ENCODE peak calls at places on chromosome 6, in ten cellular contexts. One of them, this sample, is unnamed.

GRCh38 chr6:38198219-38198618 is 378.7 kb downstream of the ZFAND3 start:
- DNase-seq in GM13976: no peak
- DNase-seq in astrocyte of the spinal cord: no peak
- DNase-seq in kidney tubule cell: no peak
- DNase-seq in LHCN-M2: no peak
- DNase-seq in T-helper 22 cell: no peak
- DNase-seq in fibroblast of lung: no peak
- DNase-seq in NCI-H1105: no peak
- DNase-seq in activated gamma-delta T cell treated with Interleukin-2 at 50 U/mL for 16 hours: no peak
- DNase-seq in cortex of kidney: no peak
- DNase-seq in this sample: no peak

GRCh38 chr6:53233309-53233708 is 84.7 kb upstream of the GCM1 start:
- DNase-seq in LHCN-M2: no peak
- DNase-seq in astrocyte of the spinal cord: peak
- DNase-seq in activated gamma-delta T cell treated with Interleukin-2 at 50 U/mL for 16 hours: no peak
- DNase-seq in cortex of kidney: no peak
- DNase-seq in GM13976: no peak
- DNase-seq in kidney tubule cell: peak
- DNase-seq in fibroblast of lung: no peak
- DNase-seq in NCI-H1105: no peak
- DNase-seq in T-helper 22 cell: no peak
- DNase-seq in this sample: peak

GRCh38 chr6:36631326-36632046 is 37.3 kb downstream of the SRSF3 start:
- DNase-seq in cortex of kidney: no peak
- DNase-seq in fibroblast of lung: no peak
- DNase-seq in GM13976: no peak
- DNase-seq in kidney tubule cell: peak
- DNase-seq in activated gamma-delta T cell treated with Interleukin-2 at 50 U/mL for 16 hours: no peak
- DNase-seq in NCI-H1105: no peak
- DNase-seq in astrocyte of the spinal cord: no peak
- DNase-seq in T-helper 22 cell: no peak
- DNase-seq in LHCN-M2: no peak
- DNase-seq in this sample: no peak

GRCh38 chr6:44001318-44001868 is 125.9 kb downstream of the MRPL14 start:
- DNase-seq in T-helper 22 cell: no peak
- DNase-seq in GM13976: peak
- DNase-seq in astrocyte of the spinal cord: no peak
- DNase-seq in activated gamma-delta T cell treated with Interleukin-2 at 50 U/mL for 16 hours: no peak
- DNase-seq in fibroblast of lung: peak
- DNase-seq in kidney tubule cell: peak
- DNase-seq in NCI-H1105: no peak
- DNase-seq in cortex of kidney: no peak
- DNase-seq in LHCN-M2: peak
- DNase-seq in this sample: no peak

GRCh38 chr6:11428895-11429294 is 108.7 kb upstream of the TMEM170B start:
- DNase-seq in cortex of kidney: no peak
- DNase-seq in T-helper 22 cell: no peak
- DNase-seq in GM13976: no peak
- DNase-seq in fibroblast of lung: peak
- DNase-seq in astrocyte of the spinal cord: peak
- DNase-seq in activated gamma-delta T cell treated with Interleukin-2 at 50 U/mL for 16 hours: no peak
- DNase-seq in kidney tubule cell: peak
- DNase-seq in LHCN-M2: peak
- DNase-seq in NCI-H1105: no peak
- DNase-seq in this sample: peak

GRCh38 chr6:5107332-5107731 is 22.2 kb downstream of the PPP1R3G start:
- DNase-seq in LHCN-M2: no peak
- DNase-seq in cortex of kidney: no peak
- DNase-seq in NCI-H1105: no peak
- DNase-seq in kidney tubule cell: peak
- DNase-seq in activated gamma-delta T cell treated with Interleukin-2 at 50 U/mL for 16 hours: no peak
- DNase-seq in astrocyte of the spinal cord: no peak
- DNase-seq in T-helper 22 cell: no peak
- DNase-seq in GM13976: no peak
- DNase-seq in fibroblast of lung: no peak
- DNase-seq in this sample: no peak

GRCh38 chr6:3194535-3195376 is 32.7 kb downstream of the TUBB2B start:
- DNase-seq in GM13976: peak
- DNase-seq in fibroblast of lung: peak
- DNase-seq in cortex of kidney: no peak
- DNase-seq in astrocyte of the spinal cord: peak
- DNase-seq in LHCN-M2: no peak
- DNase-seq in T-helper 22 cell: no peak
- DNase-seq in NCI-H1105: peak
- DNase-seq in kidney tubule cell: no peak
- DNase-seq in activated gamma-delta T cell treated with Interleukin-2 at 50 U/mL for 16 hours: no peak
- DNase-seq in this sample: peak

GRCh38 chr6:16150098-16150497 is 21.2 kb downstream of the MYLIP start:
- DNase-seq in NCI-H1105: no peak
- DNase-seq in activated gamma-delta T cell treated with Interleukin-2 at 50 U/mL for 16 hours: no peak
- DNase-seq in astrocyte of the spinal cord: no peak
- DNase-seq in LHCN-M2: no peak
- DNase-seq in T-helper 22 cell: no peak
- DNase-seq in fibroblast of lung: no peak
- DNase-seq in kidney tubule cell: no peak
- DNase-seq in GM13976: no peak
- DNase-seq in cortex of kidney: no peak
- DNase-seq in this sample: no peak

GRCh38 chr6:105121981-105122380 is 57.8 kb downstream of the POPDC3 start:
- DNase-seq in fibroblast of lung: no peak
- DNase-seq in NCI-H1105: no peak
- DNase-seq in kidney tubule cell: no peak
- DNase-seq in GM13976: no peak
- DNase-seq in cortex of kidney: no peak
- DNase-seq in astrocyte of the spinal cord: no peak
- DNase-seq in T-helper 22 cell: no peak
- DNase-seq in LHCN-M2: no peak
- DNase-seq in activated gamma-delta T cell treated with Interleukin-2 at 50 U/mL for 16 hours: no peak
- DNase-seq in this sample: peak

GRCh38 chr6:16157909-16158308 is 29.0 kb downstream of the MYLIP start:
- DNase-seq in fibroblast of lung: no peak
- DNase-seq in cortex of kidney: no peak
- DNase-seq in GM13976: no peak
- DNase-seq in activated gamma-delta T cell treated with Interleukin-2 at 50 U/mL for 16 hours: no peak
- DNase-seq in kidney tubule cell: no peak
- DNase-seq in T-helper 22 cell: no peak
- DNase-seq in NCI-H1105: peak
- DNase-seq in astrocyte of the spinal cord: no peak
- DNase-seq in LHCN-M2: no peak
- DNase-seq in this sample: no peak

GRCh38 chr6:158131926-158132325 is 36.1 kb downstream of the SERAC1 start:
- DNase-seq in LHCN-M2: peak
- DNase-seq in NCI-H1105: peak
- DNase-seq in GM13976: peak
- DNase-seq in astrocyte of the spinal cord: no peak
- DNase-seq in T-helper 22 cell: no peak
- DNase-seq in cortex of kidney: no peak
- DNase-seq in kidney tubule cell: peak
- DNase-seq in activated gamma-delta T cell treated with Interleukin-2 at 50 U/mL for 16 hours: no peak
- DNase-seq in fibroblast of lung: peak
- DNase-seq in this sample: peak

GRCh38 chr6:155340464-155341129 is 26.3 kb upstream of the TFB1M start:
- DNase-seq in astrocyte of the spinal cord: peak
- DNase-seq in fibroblast of lung: peak
- DNase-seq in LHCN-M2: peak
- DNase-seq in T-helper 22 cell: no peak
- DNase-seq in activated gamma-delta T cell treated with Interleukin-2 at 50 U/mL for 16 hours: no peak
- DNase-seq in NCI-H1105: no peak
- DNase-seq in kidney tubule cell: peak
- DNase-seq in cortex of kidney: no peak
- DNase-seq in GM13976: no peak
- DNase-seq in this sample: peak

GRCh38 chr6:97925504-97925903 is 642.5 kb upstream of the MMS22L start:
- DNase-seq in activated gamma-delta T cell treated with Interleukin-2 at 50 U/mL for 16 hours: no peak
- DNase-seq in kidney tubule cell: no peak
- DNase-seq in LHCN-M2: no peak
- DNase-seq in T-helper 22 cell: no peak
- DNase-seq in GM13976: no peak
- DNase-seq in NCI-H1105: no peak
- DNase-seq in fibroblast of lung: no peak
- DNase-seq in astrocyte of the spinal cord: no peak
- DNase-seq in cortex of kidney: no peak
- DNase-seq in this sample: no peak

GRCh38 chr6:1035419-1035818 is 276.5 kb upstream of the FOXQ1 start:
- DNase-seq in cortex of kidney: no peak
- DNase-seq in LHCN-M2: no peak
- DNase-seq in NCI-H1105: no peak
- DNase-seq in GM13976: no peak
- DNase-seq in T-helper 22 cell: no peak
- DNase-seq in fibroblast of lung: peak
- DNase-seq in activated gamma-delta T cell treated with Interleukin-2 at 50 U/mL for 16 hours: no peak
- DNase-seq in astrocyte of the spinal cord: no peak
- DNase-seq in kidney tubule cell: no peak
- DNase-seq in this sample: no peak

GRCh38 chr6:112934433-112935327 is 587.5 kb downstream of the RFPL4B start:
- DNase-seq in T-helper 22 cell: no peak
- DNase-seq in astrocyte of the spinal cord: no peak
- DNase-seq in activated gamma-delta T cell treated with Interleukin-2 at 50 U/mL for 16 hours: no peak
- DNase-seq in fibroblast of lung: peak
- DNase-seq in GM13976: no peak
- DNase-seq in LHCN-M2: no peak
- DNase-seq in cortex of kidney: no peak
- DNase-seq in NCI-H1105: no peak
- DNase-seq in kidney tubule cell: no peak
- DNase-seq in this sample: no peak

GRCh38 chr6:168675375-168675774 is 234.4 kb downstream of the SMOC2 start:
- DNase-seq in fibroblast of lung: no peak
- DNase-seq in NCI-H1105: no peak
- DNase-seq in T-helper 22 cell: no peak
- DNase-seq in kidney tubule cell: no peak
- DNase-seq in LHCN-M2: no peak
- DNase-seq in cortex of kidney: no peak
- DNase-seq in activated gamma-delta T cell treated with Interleukin-2 at 50 U/mL for 16 hours: no peak
- DNase-seq in astrocyte of the spinal cord: no peak
- DNase-seq in GM13976: no peak
- DNase-seq in this sample: no peak

GRCh38 chr6:40395066-40395697 is 192.0 kb downstream of the LRFN2 start:
- DNase-seq in NCI-H1105: no peak
- DNase-seq in GM13976: no peak
- DNase-seq in cortex of kidney: no peak
- DNase-seq in LHCN-M2: no peak
- DNase-seq in kidney tubule cell: peak
- DNase-seq in astrocyte of the spinal cord: no peak
- DNase-seq in activated gamma-delta T cell treated with Interleukin-2 at 50 U/mL for 16 hours: no peak
- DNase-seq in fibroblast of lung: no peak
- DNase-seq in T-helper 22 cell: no peak
- DNase-seq in this sample: no peak

GRCh38 chr6:44229376-44230033 is 6.1 kb downstream of the SLC29A1 start:
- DNase-seq in cortex of kidney: no peak
- DNase-seq in fibroblast of lung: no peak
- DNase-seq in NCI-H1105: no peak
- DNase-seq in kidney tubule cell: no peak
- DNase-seq in T-helper 22 cell: no peak
- DNase-seq in GM13976: no peak
- DNase-seq in activated gamma-delta T cell treated with Interleukin-2 at 50 U/mL for 16 hours: no peak
- DNase-seq in LHCN-M2: no peak
- DNase-seq in astrocyte of the spinal cord: no peak
- DNase-seq in this sample: no peak

GRCh38 chr6:110813813-110814487 is 1.3 kb downstream of the CDK19 start:
- DNase-seq in astrocyte of the spinal cord: peak
- DNase-seq in activated gamma-delta T cell treated with Interleukin-2 at 50 U/mL for 16 hours: no peak
- DNase-seq in fibroblast of lung: peak
- DNase-seq in cortex of kidney: no peak
- DNase-seq in kidney tubule cell: peak
- DNase-seq in LHCN-M2: no peak
- DNase-seq in GM13976: no peak
- DNase-seq in T-helper 22 cell: no peak
- DNase-seq in NCI-H1105: no peak
- DNase-seq in this sample: no peak

GRCh38 chr6:121504227-121504626 is 68.8 kb downstream of the GJA1 start:
- DNase-seq in astrocyte of the spinal cord: peak
- DNase-seq in cortex of kidney: no peak
- DNase-seq in fibroblast of lung: peak
- DNase-seq in GM13976: no peak
- DNase-seq in kidney tubule cell: peak
- DNase-seq in T-helper 22 cell: no peak
- DNase-seq in LHCN-M2: peak
- DNase-seq in NCI-H1105: no peak
- DNase-seq in activated gamma-delta T cell treated with Interleukin-2 at 50 U/mL for 16 hours: no peak
- DNase-seq in this sample: peak

GRCh38 chr6:13486679-13487121 is 700 bp downstream of the GFOD1 start:
- DNase-seq in cortex of kidney: no peak
- DNase-seq in fibroblast of lung: peak
- DNase-seq in NCI-H1105: peak
- DNase-seq in GM13976: peak
- DNase-seq in astrocyte of the spinal cord: peak
- DNase-seq in T-helper 22 cell: no peak
- DNase-seq in LHCN-M2: peak
- DNase-seq in kidney tubule cell: peak
- DNase-seq in activated gamma-delta T cell treated with Interleukin-2 at 50 U/mL for 16 hours: peak
- DNase-seq in this sample: peak

GRCh38 chr6:118401325-118401998 is 146.6 kb upstream of the PLN start:
- DNase-seq in fibroblast of lung: no peak
- DNase-seq in NCI-H1105: no peak
- DNase-seq in T-helper 22 cell: no peak
- DNase-seq in cortex of kidney: no peak
- DNase-seq in astrocyte of the spinal cord: no peak
- DNase-seq in activated gamma-delta T cell treated with Interleukin-2 at 50 U/mL for 16 hours: no peak
- DNase-seq in LHCN-M2: no peak
- DNase-seq in GM13976: no peak
- DNase-seq in kidney tubule cell: no peak
- DNase-seq in this sample: no peak

GRCh38 chr6:127342296-127342945 is 988 bp downstream of the ECHDC1 start:
- DNase-seq in LHCN-M2: peak
- DNase-seq in GM13976: no peak
- DNase-seq in cortex of kidney: no peak
- DNase-seq in T-helper 22 cell: no peak
- DNase-seq in kidney tubule cell: peak
- DNase-seq in activated gamma-delta T cell treated with Interleukin-2 at 50 U/mL for 16 hours: no peak
- DNase-seq in fibroblast of lung: peak
- DNase-seq in NCI-H1105: no peak
- DNase-seq in astrocyte of the spinal cord: peak
- DNase-seq in this sample: peak

This sample was measured in IMR-90.